ENCODE peak calls at places on chromosomes 5 and 9, in six cellular contexts. X, E, B, V, D and W are unnamed samples.

GRCh38 chr5:1324719-1325190 is 20.1 kb downstream of the CLPTM1L start:
- DNase-seq in X (no peak), E (no peak), B (no peak), V (no peak), D (no peak), W (no peak)

GRCh38 chr5:134113908-134114875 is at the start of gene TCF7:
- DNase-seq in X (peak), E (peak), B (peak), V (peak), D (no peak), W (no peak)

GRCh38 chr5:142309747-142310318 is 15.0 kb downstream of the SPRY4 start:
- DNase-seq in X (no peak), E (no peak), B (no peak), V (no peak), D (no peak), W (no peak)

GRCh38 chr9:92332577-92333287 is 7.0 kb downstream of the CENPP start:
- DNase-seq in X (no peak), E (no peak), B (no peak), V (no peak), D (no peak), W (no peak)

GRCh38 chr5:96093890-96094381 is 132.3 kb upstream of the ELL2 start:
- DNase-seq in X (no peak), E (no peak), B (no peak), V (no peak), D (no peak), W (no peak)

GRCh38 chr5:131375351-131375750 is 111.5 kb downstream of the CDC42SE2 start:
- DNase-seq in X (no peak), E (no peak), B (no peak), V (no peak), D (no peak), W (no peak)

GRCh38 chr5:154236-154635 is 37.1 kb upstream of the LRRC14B start:
- DNase-seq in X (no peak), E (no peak), B (no peak), V (no peak), D (no peak), W (no peak)

GRCh38 chr5:6720561-6720921 is 7.3 kb downstream of the TENT4A start:
- DNase-seq in X (no peak), E (no peak), B (no peak), V (no peak), D (no peak), W (no peak)

GRCh38 chr9:105859428-105860091 is 165.2 kb downstream of the TMEM38B start:
- DNase-seq in X (no peak), E (no peak), B (no peak), V (no peak), D (no peak), W (no peak)

GRCh38 chr9:86093788-86094555 is 5.4 kb downstream of the GOLM1 start:
- DNase-seq in X (no peak), E (no peak), B (no peak), V (no peak), D (no peak), W (no peak)

GRCh38 chr9:99057665-99058625 is 47.0 kb upstream of the TGFBR1 start:
- DNase-seq in X (peak), E (no peak), B (no peak), V (peak), D (peak), W (no peak)

GRCh38 chr5:161312882-161313281 is 233.6 kb downstream of the GABRB2 start:
- DNase-seq in X (no peak), E (no peak), B (no peak), V (no peak), D (no peak), W (no peak)

GRCh38 chr5:78127875-78128274 is 166.6 kb downstream of the AP3B1 start:
- DNase-seq in X (no peak), E (no peak), B (no peak), V (no peak), D (no peak), W (no peak)

GRCh38 chr5:21452429-21452828 is 1400.7 kb downstream of the CDH12 start:
- DNase-seq in X (no peak), E (no peak), B (no peak), V (no peak), D (no peak), W (no peak)

GRCh38 chr9:134328341-134328840 is 2.1 kb downstream of the RXRA start:
- DNase-seq in X (no peak), E (no peak), B (peak), V (no peak), D (no peak), W (no peak)

GRCh38 chr5:157198277-157199058 is 17.8 kb downstream of the ITK start:
- DNase-seq in X (no peak), E (no peak), B (no peak), V (no peak), D (no peak), W (no peak)

GRCh38 chr9:134670851-134671281 is 29.3 kb downstream of the COL5A1 start:
- DNase-seq in X (no peak), E (no peak), B (peak), V (no peak), D (no peak), W (no peak)

GRCh38 chr9:133137451-133138231 is 16.6 kb upstream of the RALGDS start:
- DNase-seq in X (no peak), E (no peak), B (peak), V (no peak), D (no peak), W (no peak)

GRCh38 chr9:85178486-85178885 is 509.0 kb downstream of the NTRK2 start:
- DNase-seq in X (no peak), E (no peak), B (no peak), V (no peak), D (no peak), W (no peak)

GRCh38 chr9:104025945-104026344 is 68.2 kb upstream of the SMC2 start:
- DNase-seq in X (no peak), E (no peak), B (no peak), V (no peak), D (no peak), W (no peak)

GRCh38 chr9:119318371-119318770 is 50.9 kb downstream of the BRINP1 start:
- DNase-seq in X (no peak), E (no peak), B (no peak), V (no peak), D (no peak), W (no peak)

GRCh38 chr5:149474198-149474597 is 77.0 kb downstream of the CSNK1A1 start:
- DNase-seq in X (no peak), E (no peak), B (no peak), V (no peak), D (no peak), W (no peak)

GRCh38 chr5:87421307-87421706 is 8.6 kb upstream of the CCNH start:
- DNase-seq in X (no peak), E (no peak), B (no peak), V (no peak), D (no peak), W (no peak)

GRCh38 chr5:52378237-52378636 is 409.5 kb upstream of the ITGA1 start:
- DNase-seq in X (no peak), E (no peak), B (no peak), V (no peak), D (no peak), W (no peak)

GRCh38 chr5:155514105-155514563 is 500.6 kb downstream of the KIF4B start:
- DNase-seq in X (no peak), E (no peak), B (no peak), V (no peak), D (no peak), W (no peak)